ENCODE peak calls at places on chromosome 13, in four cellular contexts. One of them, this sample, is unnamed.

GRCh38 chr13:35703061-35703460 is 226.6 kb upstream of the MAB21L1 start:
- DNase-seq in GF-D8: no peak
- DNase-seq in activated gamma-delta T cell: no peak
- DNase-seq in fibroblast of lung: peak; percentile 41
- DNase-seq in this sample: no peak

GRCh38 chr13:87736849-87737400 is 65.8 kb downstream of the SLITRK5 start:
- DNase-seq in GF-D8: no peak
- DNase-seq in fibroblast of lung: no peak
- DNase-seq in activated gamma-delta T cell: no peak
- DNase-seq in this sample: no peak

GRCh38 chr13:80100636-80101035 is 240.3 kb downstream of the SPRY2 start:
- DNase-seq in fibroblast of lung: peak; percentile 55
- DNase-seq in activated gamma-delta T cell: no peak
- DNase-seq in GF-D8: no peak
- DNase-seq in this sample: no peak

GRCh38 chr13:110635405-110636002 is 20.2 kb downstream of the NAXD start:
- DNase-seq in fibroblast of lung: no peak
- DNase-seq in activated gamma-delta T cell: no peak
- DNase-seq in GF-D8: no peak
- DNase-seq in this sample: no peak

GRCh38 chr13:30905932-30906383 is at the start of gene MEDAG:
- DNase-seq in fibroblast of lung: peak; percentile 82
- DNase-seq in GF-D8: no peak
- DNase-seq in activated gamma-delta T cell: no peak
- DNase-seq in this sample: peak; percentile 75

GRCh38 chr13:49026851-49027250 is 51.1 kb downstream of the FNDC3A start:
- DNase-seq in GF-D8: no peak
- DNase-seq in activated gamma-delta T cell: no peak
- DNase-seq in fibroblast of lung: no peak
- DNase-seq in this sample: no peak

GRCh38 chr13:34108396-34108795 is 290.4 kb downstream of the RFC3 start:
- DNase-seq in GF-D8: no peak
- DNase-seq in activated gamma-delta T cell: no peak
- DNase-seq in fibroblast of lung: peak; percentile 58
- DNase-seq in this sample: no peak

GRCh38 chr13:113648218-113648615 is 9.8 kb downstream of the ATP4B start:
- DNase-seq in GF-D8: no peak
- DNase-seq in activated gamma-delta T cell: no peak
- DNase-seq in fibroblast of lung: no peak
- DNase-seq in this sample: no peak

GRCh38 chr13:26785845-26786630 is 25.5 kb upstream of the GPR12 start:
- DNase-seq in activated gamma-delta T cell: no peak
- DNase-seq in fibroblast of lung: no peak
- DNase-seq in GF-D8: peak; percentile 54
- DNase-seq in this sample: peak; percentile 68

GRCh38 chr13:36431204-36432105 is 840 bp upstream of the CCNA1 start:
- DNase-seq in fibroblast of lung: no peak
- DNase-seq in GF-D8: no peak
- DNase-seq in activated gamma-delta T cell: no peak
- DNase-seq in this sample: peak; percentile 45

GRCh38 chr13:24208314-24208713 is 47.8 kb downstream of the SPATA13 start:
- DNase-seq in fibroblast of lung: peak; percentile 90
- DNase-seq in GF-D8: no peak
- DNase-seq in activated gamma-delta T cell: no peak
- DNase-seq in this sample: peak; percentile 69

GRCh38 chr13:76976929-76977328 is 15.0 kb upstream of the CLN5 start:
- DNase-seq in fibroblast of lung: no peak
- DNase-seq in GF-D8: no peak
- DNase-seq in activated gamma-delta T cell: no peak
- DNase-seq in this sample: no peak

GRCh38 chr13:29754486-29754806 is 96.0 kb downstream of the UBL3 start:
- DNase-seq in fibroblast of lung: peak; percentile 73
- DNase-seq in activated gamma-delta T cell: no peak
- DNase-seq in GF-D8: no peak
- DNase-seq in this sample: no peak

GRCh38 chr13:109274188-109274821 is 512.1 kb downstream of the IRS2 start:
- DNase-seq in fibroblast of lung: peak; percentile 85
- DNase-seq in GF-D8: no peak
- DNase-seq in activated gamma-delta T cell: no peak
- DNase-seq in this sample: no peak

GRCh38 chr13:60584976-60585375 is 188.0 kb downstream of the TDRD3 start:
- DNase-seq in GF-D8: no peak
- DNase-seq in fibroblast of lung: peak; percentile 54
- DNase-seq in activated gamma-delta T cell: no peak
- DNase-seq in this sample: no peak

GRCh38 chr13:99916366-99917103 is 55.0 kb downstream of the ZIC5 start:
- DNase-seq in activated gamma-delta T cell: no peak
- DNase-seq in fibroblast of lung: peak; percentile 59
- DNase-seq in GF-D8: peak; percentile 29
- DNase-seq in this sample: no peak

GRCh38 chr13:51158365-51158764 is 47.3 kb upstream of the C13orf42 start:
- DNase-seq in GF-D8: no peak
- DNase-seq in activated gamma-delta T cell: no peak
- DNase-seq in fibroblast of lung: no peak
- DNase-seq in this sample: no peak

GRCh38 chr13:19052931-19053330 is 128.7 kb downstream of the TUBA3C start:
- DNase-seq in GF-D8: no peak
- DNase-seq in activated gamma-delta T cell: no peak
- DNase-seq in fibroblast of lung: no peak
- DNase-seq in this sample: no peak

GRCh38 chr13:112657850-112658445 is 31.9 kb upstream of the ATP11A start:
- DNase-seq in GF-D8: no peak
- DNase-seq in activated gamma-delta T cell: no peak
- DNase-seq in fibroblast of lung: peak; percentile 72
- DNase-seq in this sample: no peak

GRCh38 chr13:33126909-33127607 is 110.8 kb downstream of the KL start:
- DNase-seq in GF-D8: no peak
- DNase-seq in activated gamma-delta T cell: no peak
- DNase-seq in fibroblast of lung: peak; percentile 55
- DNase-seq in this sample: no peak

GRCh38 chr13:65260938-65261880 is 1968.9 kb downstream of the PCDH9 start:
- DNase-seq in fibroblast of lung: no peak
- DNase-seq in activated gamma-delta T cell: no peak
- DNase-seq in GF-D8: no peak
- DNase-seq in this sample: no peak

GRCh38 chr13:53631511-53631910 is 602.9 kb downstream of the OLFM4 start:
- DNase-seq in activated gamma-delta T cell: no peak
- DNase-seq in fibroblast of lung: no peak
- DNase-seq in GF-D8: no peak
- DNase-seq in this sample: no peak

GRCh38 chr13:34035178-34035577 is 217.2 kb downstream of the RFC3 start:
- DNase-seq in activated gamma-delta T cell: no peak
- DNase-seq in fibroblast of lung: no peak
- DNase-seq in GF-D8: no peak
- DNase-seq in this sample: no peak

GRCh38 chr13:21039097-21039800 is 22.1 kb downstream of the LATS2 start:
- DNase-seq in fibroblast of lung: peak; percentile 14
- DNase-seq in activated gamma-delta T cell: no peak
- DNase-seq in GF-D8: peak; percentile 49
- DNase-seq in this sample: no peak

GRCh38 chr13:66899955-66900354 is 330.2 kb downstream of the PCDH9 start:
- DNase-seq in fibroblast of lung: peak; percentile 39
- DNase-seq in activated gamma-delta T cell: no peak
- DNase-seq in GF-D8: no peak
- DNase-seq in this sample: no peak

This sample was measured in MG63.